ENCODE peak calls at places on chromosomes 6 and 20, in five cellular contexts. D, F, O, I and P are unnamed samples.

GRCh38 chr6:139863964-139864363 is 489.5 kb upstream of the CITED2 start:
- DNase-seq in D (peak), F (no peak), O (no peak), I (no peak), P (no peak)

GRCh38 chr6:94535798-94536197 is 1041.5 kb upstream of the MANEA start:
- DNase-seq in D (no peak), F (no peak), O (no peak), I (no peak), P (no peak)

GRCh38 chr20:45621593-45621992 is 7.9 kb upstream of the WFDC10A start:
- DNase-seq in D (no peak), F (no peak), O (no peak), I (no peak), P (no peak)

GRCh38 chr6:158849899-158850806 is 31.0 kb upstream of the EZR start:
- DNase-seq in D (peak), F (no peak), O (no peak), I (peak), P (no peak)

GRCh38 chr6:72552938-72553337 is 68.9 kb upstream of the KCNQ5 start:
- DNase-seq in D (peak), F (no peak), O (no peak), I (peak), P (no peak)

GRCh38 chr6:126914172-126914571 is 204.3 kb upstream of the RSPO3 start:
- DNase-seq in D (no peak), F (no peak), O (no peak), I (no peak), P (no peak)

GRCh38 chr6:21946298-21946783 is 350.5 kb downstream of the PRL start:
- DNase-seq in D (peak), F (no peak), O (no peak), I (peak), P (no peak)

GRCh38 chr6:72788188-72788587 is 166.3 kb downstream of the KCNQ5 start:
- DNase-seq in D (peak), F (no peak), O (no peak), I (peak), P (no peak)

GRCh38 chr20:47735412-47736400 is 49.6 kb downstream of the SULF2 start:
- DNase-seq in D (no peak), F (no peak), O (peak), I (peak), P (no peak)

GRCh38 chr20:44714701-44715494 is at the start of gene CCN5:
- DNase-seq in D (peak), F (peak), O (peak), I (peak), P (no peak)

GRCh38 chr6:91081452-91082067 is 494.7 kb upstream of the MAP3K7 start:
- DNase-seq in D (peak), F (no peak), O (no peak), I (peak), P (no peak)

GRCh38 chr20:46023999-46024398 is 5.0 kb upstream of the SLC12A5 start:
- DNase-seq in D (peak), F (no peak), O (no peak), I (no peak), P (no peak)

GRCh38 chr6:37539706-37540352 is 40.1 kb upstream of the CCDC167 start:
- DNase-seq in D (no peak), F (no peak), O (no peak), I (no peak), P (no peak)

GRCh38 chr6:37536462-37537225 is 37.0 kb upstream of the CCDC167 start:
- DNase-seq in D (no peak), F (no peak), O (no peak), I (no peak), P (peak)

GRCh38 chr6:37535701-37536461 is 36.2 kb upstream of the CCDC167 start:
- DNase-seq in D (peak), F (no peak), O (no peak), I (no peak), P (peak)

GRCh38 chr6:37540390-37540789 is 40.7 kb upstream of the CCDC167 start:
- DNase-seq in D (no peak), F (no peak), O (no peak), I (no peak), P (no peak)

GRCh38 chr6:37538107-37538506 is 38.4 kb upstream of the CCDC167 start:
- DNase-seq in D (peak), F (no peak), O (no peak), I (no peak), P (no peak)
- TF ChIP-seq CTCF in D (peak), F (no peak), O (peak), I (peak), P (no peak)

DNA sequence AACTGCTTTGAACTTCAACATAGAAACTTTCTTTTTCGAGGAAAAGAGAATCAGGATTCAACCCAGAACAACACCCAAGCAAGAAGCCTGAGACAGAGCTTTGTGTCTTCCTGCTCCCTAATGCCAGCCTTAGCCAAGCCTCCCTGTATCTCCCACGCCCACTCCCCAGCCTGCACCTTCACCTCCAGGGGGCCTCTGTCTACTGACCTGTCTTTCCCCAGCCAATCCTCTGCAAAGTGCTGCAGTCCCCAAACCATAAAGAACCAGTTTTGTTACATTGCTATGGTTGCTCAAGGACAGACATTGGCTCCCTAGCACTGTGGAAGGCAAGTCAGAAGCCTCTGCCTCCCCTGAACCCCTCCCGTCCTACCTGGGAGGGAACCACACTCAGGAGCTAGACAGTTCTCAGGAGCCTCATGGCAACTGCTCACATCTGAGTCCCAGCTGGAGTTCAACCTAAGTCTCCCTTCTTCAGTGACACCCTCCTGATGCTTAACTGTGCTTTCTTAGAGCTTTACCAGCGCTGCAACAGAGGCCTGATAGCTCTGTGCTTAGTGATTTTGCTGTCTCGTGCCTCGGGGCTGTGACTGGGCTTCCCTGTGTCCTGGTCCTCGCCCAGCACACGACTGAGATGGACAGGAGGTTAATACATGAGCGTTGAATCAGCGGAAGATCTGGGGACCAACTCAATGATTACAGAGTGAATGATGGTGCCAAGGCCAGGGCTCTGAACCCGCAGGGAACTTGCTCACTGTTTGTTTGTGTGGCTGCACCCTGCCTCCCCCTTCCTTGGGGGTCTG is 101.5 kb upstream of the DUSP22 start:
- DNase-seq in D (no peak), F (peak), O (no peak), I (no peak), P (no peak)
- TF ChIP-seq CTCF in D (no peak), F (no peak), O (no peak), I (peak), P (no peak)

DNA sequence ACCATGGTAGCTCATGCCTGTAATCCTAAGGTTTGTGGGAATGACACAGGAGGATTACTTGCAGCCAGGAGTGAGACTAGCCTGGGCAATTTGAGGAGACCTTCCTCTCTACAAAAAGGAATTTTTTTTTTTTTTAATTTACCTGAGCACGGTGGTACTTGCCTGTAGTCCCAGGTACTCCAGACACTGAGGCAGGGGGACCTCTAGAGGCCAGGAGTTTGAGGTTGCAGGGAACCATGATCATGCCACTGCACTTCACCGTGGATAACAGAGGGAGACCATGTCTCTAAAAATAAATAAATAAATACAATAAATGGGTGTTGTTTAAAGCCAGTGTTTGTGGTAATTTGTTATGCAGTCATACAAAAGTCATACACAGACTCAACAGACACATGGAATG is 2.4 kb upstream of the HLA-F start:
- DNase-seq in D (no peak), F (peak), O (no peak), I (no peak), P (no peak)
- TF ChIP-seq CTCF in D (peak), F (no peak), O (no peak), I (no peak), P (no peak)

DNA sequence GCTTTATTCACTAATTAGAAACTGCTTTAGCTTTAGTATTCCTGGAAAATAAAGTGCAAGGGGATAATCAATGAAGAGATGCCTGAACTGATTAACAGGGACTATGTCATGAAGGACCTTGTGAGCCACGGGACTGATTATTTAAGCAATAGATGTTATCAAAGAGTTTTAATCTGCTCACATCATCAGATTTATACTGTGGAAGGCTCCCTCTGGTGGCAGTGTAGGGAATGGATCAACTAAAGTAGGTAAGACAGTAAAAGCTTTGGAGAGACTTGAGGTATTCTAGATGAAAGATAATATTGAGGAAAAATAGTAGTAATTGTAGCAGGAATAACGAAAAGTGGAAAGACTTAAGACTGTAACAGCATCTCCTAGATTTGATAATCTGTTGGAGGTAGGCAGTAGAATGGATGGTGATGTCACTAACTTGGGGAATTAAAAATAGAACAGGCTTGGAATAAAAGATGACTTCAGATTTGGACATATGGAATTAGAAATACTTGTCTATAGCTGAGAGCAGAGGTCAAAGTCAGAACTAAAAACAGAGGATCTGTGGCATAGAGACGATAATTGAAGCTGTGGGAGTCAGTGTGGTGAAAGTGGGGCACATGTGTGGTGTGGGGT is 80.3 kb upstream of the HTR1E start:
- DNase-seq in D (peak), F (no peak), O (no peak), I (peak), P (peak)
- TF ChIP-seq CTCF in D (peak), F (no peak), O (peak), I (peak), P (peak)

GRCh38 chr20:40797425-40797824 is 108.4 kb upstream of the MAFB start:
- DNase-seq in D (peak), F (no peak), O (no peak), I (peak), P (no peak)
- TF ChIP-seq CTCF in D (peak), F (no peak), O (peak), I (peak), P (peak)

GRCh38 chr20:50354690-50355592 is 155.2 kb upstream of the PTPN1 start:
- DNase-seq in D (peak), F (peak), O (no peak), I (no peak), P (no peak)
- TF ChIP-seq CTCF in D (no peak), F (no peak), O (no peak), I (no peak), P (no peak)

DNA sequence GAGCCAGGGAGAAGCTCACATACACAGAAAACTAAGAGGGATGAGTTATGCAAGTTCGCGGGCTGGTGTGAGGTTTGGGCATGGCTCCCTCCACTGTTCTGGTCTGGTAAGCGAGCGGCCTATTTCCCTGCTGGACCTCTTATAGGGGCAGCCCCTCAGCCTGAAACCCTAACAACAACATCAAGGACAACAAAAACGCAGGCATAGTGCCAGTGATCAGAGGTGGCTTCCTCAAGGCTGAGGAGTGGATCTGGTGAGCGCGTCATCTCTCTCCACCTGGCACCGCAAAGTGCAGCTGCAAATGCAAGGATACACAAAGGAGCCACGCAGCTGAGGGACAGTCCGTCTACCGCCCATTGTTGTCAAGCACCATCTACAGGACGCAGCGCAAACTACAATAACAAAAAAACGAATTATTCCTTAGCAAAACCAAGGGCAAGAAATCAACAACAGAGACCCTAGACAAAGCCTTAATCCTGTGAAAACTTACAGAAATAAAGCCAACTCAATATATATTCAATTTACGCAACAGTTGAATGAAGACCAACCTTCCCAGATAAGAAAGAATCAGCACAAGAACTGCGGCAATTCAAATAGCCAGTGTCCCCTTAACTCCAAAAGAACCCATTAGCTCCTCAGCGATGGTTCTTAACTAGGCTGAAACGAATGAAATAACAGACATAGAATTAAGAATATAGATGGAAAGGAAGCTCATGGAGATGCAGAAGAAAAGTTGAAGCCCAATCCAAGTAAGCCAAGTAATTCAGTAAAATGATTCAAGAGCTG is 9.2 kb upstream of the DEFB110 start:
- DNase-seq in D (peak), F (no peak), O (no peak), I (no peak), P (peak)
- TF ChIP-seq CTCF in D (peak), F (no peak), O (no peak), I (no peak), P (peak)

DNA sequence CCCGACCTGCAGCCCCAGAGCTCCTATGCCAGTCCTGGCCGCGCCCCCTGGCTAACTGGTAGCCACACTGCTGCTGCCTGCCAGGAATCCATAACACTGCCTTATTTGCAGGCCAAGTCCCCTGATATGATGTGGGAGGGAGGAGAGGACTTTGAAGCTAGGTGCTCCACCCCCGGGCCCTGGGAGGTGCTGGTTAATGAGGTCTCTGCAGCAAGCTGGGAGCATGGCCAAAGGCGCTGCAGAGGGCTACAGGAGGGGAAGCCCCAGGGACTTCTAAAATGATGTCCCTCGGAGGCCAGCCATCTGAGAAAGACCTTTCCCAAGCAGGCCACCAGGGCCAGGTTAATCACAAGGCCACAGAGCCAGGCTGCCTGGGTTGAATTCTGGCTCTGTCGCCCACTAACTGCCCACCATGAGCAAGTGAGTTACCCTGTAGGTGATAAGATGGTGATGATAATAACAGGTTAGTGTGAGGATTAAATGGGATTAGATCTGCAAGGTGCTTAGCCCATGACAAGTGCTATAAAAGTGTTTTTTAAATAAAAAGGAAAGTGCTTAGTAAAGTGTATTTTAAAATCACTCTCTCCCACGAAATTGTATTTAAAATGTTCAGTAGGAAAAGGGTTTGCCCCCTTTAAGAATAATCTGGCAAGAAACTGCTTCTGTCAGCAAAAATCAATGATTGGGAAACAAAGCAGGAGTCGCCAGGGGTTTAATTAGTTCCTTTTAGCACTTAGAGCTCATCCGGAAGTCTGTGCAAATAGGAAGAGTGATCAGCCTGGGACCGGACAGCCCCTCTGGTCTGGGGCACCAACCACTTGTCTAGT is 150.6 kb downstream of the GRM4 start:
- DNase-seq in D (no peak), F (peak), O (no peak), I (no peak), P (peak)
- TF ChIP-seq CTCF in D (no peak), F (no peak), O (no peak), I (no peak), P (no peak)

GRCh38 chr20:16171180-16171579 is 402.1 kb downstream of the KIF16B start:
- DNase-seq in D (no peak), F (no peak), O (no peak), I (no peak), P (no peak)

GRCh38 chr20:16167423-16167822 is 405.8 kb downstream of the KIF16B start:
- DNase-seq in D (no peak), F (no peak), O (no peak), I (no peak), P (no peak)

GRCh38 chr20:16175322-16175721 is 397.9 kb downstream of the KIF16B start:
- DNase-seq in D (no peak), F (no peak), O (no peak), I (no peak), P (no peak)

GRCh38 chr20:16173044-16173443 is 400.2 kb downstream of the KIF16B start:
- DNase-seq in D (no peak), F (no peak), O (no peak), I (no peak), P (no peak)

DNA sequence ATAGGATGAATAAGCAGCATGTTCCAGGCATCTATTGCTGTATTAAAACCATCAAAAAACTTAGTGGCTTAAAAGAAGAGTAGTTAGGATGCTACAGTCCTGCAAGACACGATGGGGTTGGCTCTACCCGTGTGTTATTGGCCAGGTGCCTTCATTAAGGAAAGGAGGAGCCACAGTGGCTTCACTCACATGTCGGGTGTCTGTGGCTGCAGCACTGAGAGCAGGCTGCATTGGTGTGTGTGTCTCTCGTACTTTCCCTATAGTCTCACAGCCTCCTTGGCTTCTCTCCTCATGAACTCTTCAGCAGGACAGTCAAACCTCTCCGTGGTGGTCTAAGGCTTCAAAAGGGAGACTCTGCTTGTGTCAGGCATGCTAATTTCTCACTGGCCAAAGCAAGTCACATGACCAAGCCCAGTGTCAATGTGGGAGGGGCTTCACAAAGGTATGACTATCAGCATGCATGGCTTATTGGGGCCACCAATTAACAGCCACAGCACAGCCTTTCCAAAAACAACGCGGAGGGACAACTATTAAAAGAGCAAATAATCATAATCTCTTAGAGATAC is 402.8 kb downstream of the KIF16B start:
- DNase-seq in D (no peak), F (no peak), O (no peak), I (no peak), P (no peak)
- TF ChIP-seq CTCF in D (no peak), F (no peak), O (no peak), I (no peak), P (no peak)

GRCh38 chr6:5213851-5214507 is 46.8 kb downstream of the LYRM4 start:
- DNase-seq in D (no peak), F (no peak), O (peak), I (peak), P (no peak)
- TF ChIP-seq CTCF in D (no peak), F (no peak), O (peak), I (peak), P (no peak)